ENCODE peak calls at places on chromosomes 2 and 18, in six cellular contexts. L is fibroblast of mammary gland, P is epithelial cell of esophagus, A is A549, K is AG10803, B is HCT116. I is an unnamed sample.

GRCh38 chr2:222919841-222920609 is 59.2 kb downstream of the ACSL3 start:
- DNase-seq in A (peak), P (peak), K (peak), B (no peak), L (peak), I (peak)

GRCh38 chr2:18630541-18630940 is 41.2 kb upstream of the NT5C1B start:
- DNase-seq in L (peak), K (no peak), P (peak), A (no peak), B (no peak), I (no peak)

GRCh38 chr2:223563462-223563861 is 38.7 kb downstream of the SCG2 start:
- DNase-seq in P (peak), B (peak), K (peak), A (peak), L (peak), I (peak)

GRCh38 chr2:216694201-216694825 is 1.0 kb downstream of the IGFBP5 start:
- DNase-seq in K (peak), L (no peak), B (no peak), A (peak), P (peak), I (no peak)

GRCh38 chr2:239625106-239625845 is 224.5 kb upstream of the HDAC4 start:
- DNase-seq in A (no peak), P (no peak), K (no peak), L (no peak), B (no peak), I (no peak)

GRCh38 chr2:191754103-191754502 is 76.2 kb downstream of the NABP1 start:
- DNase-seq in B (no peak), P (no peak), L (no peak), A (no peak), K (no peak), I (no peak)

GRCh38 chr2:112585873-112586477 is 1.6 kb downstream of the CHCHD5 start:
- DNase-seq in B (no peak), K (no peak), A (no peak), L (no peak), P (no peak), I (no peak)

GRCh38 chr18:596288-596881 is 403 bp upstream of the CLUL1 start:
- DNase-seq in L (no peak), B (peak), A (peak), K (no peak), P (peak), I (no peak)

GRCh38 chr2:82027901-82028570 is 1723.5 kb upstream of the LRRTM1 start:
- DNase-seq in A (no peak), K (no peak), B (no peak), P (no peak), L (no peak), I (no peak)

GRCh38 chr2:217393585-217394032 is 533.7 kb upstream of the TNP1 start:
- DNase-seq in K (peak), P (peak), L (peak), A (peak), B (no peak), I (peak)

GRCh38 chr2:53787255-53787910 is 539 bp downstream of the ERLEC1 start:
- DNase-seq in B (no peak), A (peak), P (peak), K (peak), L (peak), I (no peak)

GRCh38 chr2:222796413-222797103 is 64.3 kb upstream of the ACSL3 start:
- DNase-seq in L (peak), B (no peak), K (no peak), P (no peak), A (peak), I (no peak)

GRCh38 chr2:53727921-53728320 is 39.7 kb upstream of the CHAC2 start:
- DNase-seq in L (no peak), K (no peak), A (no peak), P (no peak), B (no peak), I (no peak)

GRCh38 chr2:67571785-67572718 is 174.9 kb downstream of the ETAA1 start:
- DNase-seq in P (peak), K (peak), B (no peak), L (peak), A (peak), I (peak)

GRCh38 chr2:98412751-98413445 is 31.8 kb upstream of the INPP4A start:
- DNase-seq in A (peak), P (peak), L (peak), B (peak), K (peak), I (peak)

GRCh38 chr2:68287580-68288441 is 31.9 kb downstream of the CNRIP1 start:
- DNase-seq in A (no peak), P (peak), B (no peak), K (peak), L (peak), I (peak)

GRCh38 chr18:5620284-5620683 is 76.5 kb upstream of the EPB41L3 start:
- DNase-seq in L (peak), B (no peak), A (no peak), P (peak), K (no peak), I (no peak)

GRCh38 chr2:179837408-179837807 is 24.0 kb downstream of the ZNF385B start:
- DNase-seq in K (peak), B (no peak), P (peak), A (no peak), L (peak), I (peak)

GRCh38 chr2:101976887-101977286 is 14.9 kb upstream of the IL1R2 start:
- DNase-seq in B (no peak), P (no peak), A (no peak), L (no peak), K (no peak), I (no peak)

GRCh38 chr2:120299024-120299423 is 46.4 kb downstream of the RALB start:
- DNase-seq in B (no peak), A (no peak), K (no peak), P (no peak), L (no peak), I (no peak)

GRCh38 chr2:110773470-110773921 is 41.1 kb downstream of the ACOXL start:
- DNase-seq in P (no peak), K (no peak), L (no peak), A (no peak), B (no peak), I (no peak)

GRCh38 chr2:226953206-226953605 is 117.4 kb downstream of the RHBDD1 start:
- DNase-seq in K (peak), P (no peak), B (no peak), A (no peak), L (peak), I (no peak)

GRCh38 chr2:122098301-122098700 is 342.9 kb downstream of the TSN start:
- DNase-seq in A (no peak), B (no peak), K (peak), P (no peak), L (peak), I (peak)

GRCh38 chr2:211408485-211408884 is 852.1 kb downstream of the CPS1 start:
- DNase-seq in P (peak), L (no peak), A (peak), B (no peak), K (no peak), I (peak)

GRCh38 chr2:191329841-191330240 is 84.6 kb downstream of the MYO1B start:
- DNase-seq in K (no peak), P (no peak), A (no peak), B (no peak), L (no peak), I (no peak)

GRCh38 chr18:13381331-13381730 is 162.8 kb downstream of the LDLRAD4 start:
- DNase-seq in P (no peak), K (no peak), L (no peak), A (no peak), B (no peak), I (no peak)
- H3K4me3 ChIP-seq in P (no peak), K (no peak), L (no peak), A (no peak), B (no peak), I (no peak)

GRCh38 chr2:109475531-109476210 is 138.1 kb downstream of the SEPTIN10 start:
- DNase-seq in L (peak), P (peak), A (no peak), B (no peak), K (peak), I (no peak)
- TF ChIP-seq CTCF in L (no peak), P (no peak), A (no peak), B (no peak), K (no peak), I (no peak)

DNA sequence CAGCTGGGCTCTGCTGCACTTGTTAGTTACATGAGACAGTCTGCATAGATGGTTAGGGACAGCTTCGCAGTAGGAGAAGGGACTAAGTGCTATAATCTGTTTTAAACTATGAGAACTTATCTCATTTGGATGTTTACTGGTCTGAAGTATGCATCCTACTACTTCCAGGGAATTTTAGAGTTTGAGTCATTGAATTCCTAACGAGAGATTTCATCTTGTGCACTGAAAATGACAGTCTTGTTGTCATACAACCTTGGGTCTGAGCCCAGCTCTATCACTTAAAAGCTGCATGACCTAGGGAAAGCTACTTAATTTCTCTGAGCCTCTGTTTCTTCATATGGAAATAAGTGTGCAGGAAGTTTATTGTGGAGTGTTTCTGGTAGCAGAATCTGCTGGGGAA is 78.4 kb downstream of the TRIM43 start:
- DNase-seq in L (peak), P (no peak), A (no peak), K (peak), B (no peak), I (no peak)
- H3K4me3 ChIP-seq in L (no peak), P (no peak), A (no peak), K (no peak), B (no peak), I (no peak)

GRCh38 chr18:46447792-46448191 is 209.2 kb downstream of the LOXHD1 start:
- DNase-seq in B (no peak), A (no peak), L (no peak), K (no peak), P (no peak), I (no peak)

GRCh38 chr18:46449033-46449432 is 208.0 kb downstream of the LOXHD1 start:
- DNase-seq in L (peak), P (peak), A (no peak), B (no peak), K (no peak), I (no peak)

GRCh38 chr18:46447323-46447722 is 209.7 kb downstream of the LOXHD1 start:
- DNase-seq in P (no peak), A (no peak), K (no peak), B (no peak), L (no peak), I (no peak)

GRCh38 chr18:46448347-46448746 is 208.7 kb downstream of the LOXHD1 start:
- DNase-seq in A (no peak), P (no peak), K (no peak), L (no peak), B (no peak), I (no peak)

GRCh38 chr18:46445914-46446313 is 211.1 kb downstream of the LOXHD1 start:
- DNase-seq in A (no peak), P (no peak), B (no peak), K (no peak), L (no peak), I (no peak)
- TF ChIP-seq CTCF in A (no peak), P (no peak), B (peak), K (no peak), L (no peak), I (peak)

GRCh38 chr2:43170733-43171101 is 55.7 kb downstream of the ZFP36L2 start:
- DNase-seq in L (no peak), P (no peak), B (no peak), A (no peak), K (no peak), I (no peak)
- H3K4me3 ChIP-seq in L (no peak), P (no peak), B (no peak), A (no peak), K (no peak), I (no peak)

GRCh38 chr2:96927420-96928171 is 57.7 kb upstream of the SEMA4C start:
- DNase-seq in K (peak), P (peak), B (no peak), A (no peak), L (no peak), I (no peak)
- TF ChIP-seq CTCF in K (peak), P (peak), B (no peak), A (no peak), L (no peak), I (peak)

GRCh38 chr2:199452991-199453379 is 4.8 kb downstream of the SATB2 start:
- DNase-seq in B (no peak), K (no peak), L (no peak), A (no peak), P (no peak), I (no peak)

GRCh38 chr2:199455533-199456382 is 2.0 kb downstream of the SATB2 start:
- DNase-seq in A (peak), B (peak), L (peak), K (peak), P (peak), I (no peak)

GRCh38 chr2:199455186-199455532 is 2.6 kb downstream of the SATB2 start:
- DNase-seq in K (no peak), P (no peak), L (no peak), B (no peak), A (no peak), I (no peak)

GRCh38 chr2:199449455-199449854 is 8.3 kb downstream of the SATB2 start:
- DNase-seq in B (no peak), A (no peak), K (no peak), L (no peak), P (no peak), I (no peak)

DNA sequence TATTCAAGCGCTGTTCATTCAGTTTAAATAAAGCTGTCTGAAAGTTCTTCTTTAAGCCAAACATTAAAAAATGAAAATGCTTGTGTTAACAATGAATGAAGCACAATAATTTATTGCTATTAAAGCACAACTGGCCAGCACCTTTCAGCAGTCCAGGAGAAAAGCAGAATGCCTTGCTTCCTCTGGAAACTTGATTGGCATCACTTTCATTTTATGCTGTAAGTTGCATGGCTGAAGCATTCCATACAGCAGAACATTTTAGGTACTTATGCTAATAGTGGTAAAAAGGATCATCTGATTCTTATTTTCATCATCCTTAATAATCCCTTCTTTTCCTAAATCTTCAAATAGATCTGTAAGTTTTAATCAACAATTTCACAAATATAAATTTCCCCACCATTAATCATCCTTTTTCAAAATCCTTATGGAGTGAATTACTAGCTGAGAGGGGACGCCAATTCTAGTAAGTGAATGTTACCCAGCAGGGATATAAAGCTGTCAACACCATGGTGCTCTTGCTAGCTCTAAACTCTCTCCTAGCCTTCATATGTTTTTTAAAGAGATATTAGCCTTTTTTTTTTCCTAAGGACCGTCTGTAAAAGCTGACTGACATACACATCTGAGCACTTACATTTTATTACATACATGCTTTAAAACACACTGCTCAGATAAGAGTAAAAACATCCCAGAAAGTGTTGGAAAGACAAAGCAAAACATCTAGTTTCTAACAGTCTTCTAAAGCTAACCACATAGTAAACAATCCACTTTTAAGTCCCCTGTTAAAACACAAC is 5.3 kb downstream of the SATB2 start:
- DNase-seq in L (peak), B (no peak), P (no peak), K (peak), A (no peak), I (no peak)
- H3K4me3 ChIP-seq in L (no peak), B (no peak), P (no peak), K (no peak), A (no peak), I (no peak)

DNA sequence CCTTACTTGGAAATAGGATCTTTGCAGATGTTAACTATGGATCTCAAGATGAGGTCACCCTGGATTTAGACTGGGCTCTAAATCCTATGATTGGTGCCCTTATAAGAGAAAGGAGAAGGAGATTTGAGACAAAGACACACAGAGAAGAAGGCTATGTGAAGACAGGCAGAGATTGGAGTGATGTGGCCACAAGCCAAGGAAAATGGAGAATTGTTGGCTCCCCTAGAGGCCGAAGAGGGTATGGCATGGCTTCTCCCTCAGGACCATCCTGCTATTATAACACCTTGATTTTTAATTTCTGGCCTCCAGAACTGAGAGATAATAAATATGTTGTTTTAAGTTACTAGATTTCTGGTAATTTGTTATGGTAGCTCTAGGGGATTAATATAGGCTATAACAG is 7.6 kb downstream of the CYBRD1 start:
- DNase-seq in P (no peak), A (peak), L (peak), B (no peak), K (no peak), I (no peak)
- TF ChIP-seq CTCF in P (peak), A (peak), L (peak), B (peak), K (peak), I (peak)

GRCh38 chr18:24726727-24727539 is 266.5 kb downstream of the HRH4 start:
- DNase-seq in L (peak), P (peak), B (peak), A (peak), K (peak), I (peak)
- H3K4me3 ChIP-seq in L (peak), P (peak), B (no peak), A (no peak), K (peak), I (peak)